ENCODE peak calls at places on chromosomes 7 and 10, in six cellular contexts. H is PC-3, X is spleen, U is body of pancreas, K is tibial artery, R is endothelial cell of umbilical vein. G is an unnamed sample.

GRCh38 chr7:65216469-65216868 is 157.2 kb upstream of the ZNF92 start:
- DNase-seq in H (peak; percentile 65), X (peak; percentile 86), U (peak; percentile 83), K (no peak), R (peak; percentile 36), G (peak; percentile 56)

GRCh38 chr7:77425151-77426051 is 9.3 kb upstream of the GSAP start:
- DNase-seq in H (peak; percentile 91), X (no peak), U (no peak), K (no peak), R (no peak), G (no peak)

GRCh38 chr7:98755138-98755898 is 114.5 kb downstream of the TMEM130 start:
- DNase-seq in H (no peak), X (no peak), U (no peak), K (peak; percentile 28), R (no peak), G (no peak)

GRCh38 chr10:57946833-57947232 is 320.9 kb downstream of the IPMK start:
- DNase-seq in H (no peak), X (no peak), U (no peak), K (no peak), R (no peak), G (no peak)

GRCh38 chr10:31018977-31019376 is 12.7 kb downstream of the ZNF438 start:
- DNase-seq in H (no peak), X (no peak), U (no peak), K (no peak), R (no peak), G (no peak)

GRCh38 chr7:123355576-123356195 is 155.9 kb upstream of the SLC13A1 start:
- DNase-seq in H (peak; percentile 6), X (no peak), U (no peak), K (no peak), R (no peak), G (no peak)

GRCh38 chr7:85341121-85341520 is 154.3 kb upstream of the SEMA3D start:
- DNase-seq in H (no peak), X (no peak), U (no peak), K (no peak), R (no peak), G (no peak)

GRCh38 chr7:51226916-51227535 is 89.6 kb downstream of the COBL start:
- DNase-seq in H (no peak), X (no peak), U (no peak), K (no peak), R (no peak), G (no peak)

GRCh38 chr10:114301951-114302710 is 63.1 kb downstream of the VWA2 start:
- DNase-seq in H (peak; percentile 10), X (peak; percentile 69), U (no peak), K (no peak), R (peak; percentile 29), G (no peak)

GRCh38 chr10:72277340-72277995 is 3.7 kb downstream of the DDIT4 start:
- DNase-seq in H (no peak), X (no peak), U (peak; percentile 29), K (no peak), R (no peak), G (no peak)

GRCh38 chr10:29886299-29886698 is 173.1 kb downstream of the JCAD start:
- DNase-seq in H (no peak), X (no peak), U (no peak), K (no peak), R (no peak), G (no peak)

GRCh38 chr10:98332623-98333269 is 64.8 kb upstream of the LOXL4 start:
- DNase-seq in H (peak; percentile 91), X (peak; percentile 27), U (no peak), K (no peak), R (no peak), G (no peak)

GRCh38 chr10:125060851-125061556 is 99.4 kb downstream of the CTBP2 start:
- DNase-seq in H (peak; percentile 74), X (peak; percentile 91), U (peak; percentile 91), K (peak; percentile 91), R (peak; percentile 80), G (peak; percentile 90)

GRCh38 chr10:22643116-22643515 is 71.3 kb downstream of the PIP4K2A start:
- DNase-seq in H (no peak), X (no peak), U (no peak), K (no peak), R (no peak), G (no peak)

GRCh38 chr10:22638863-22639262 is 75.5 kb downstream of the PIP4K2A start:
- DNase-seq in H (no peak), X (no peak), U (no peak), K (no peak), R (no peak), G (no peak)

GRCh38 chr10:22640351-22640750 is 74.0 kb downstream of the PIP4K2A start:
- DNase-seq in H (no peak), X (no peak), U (no peak), K (no peak), R (no peak), G (no peak)

GRCh38 chr10:22643696-22644621 is 70.4 kb downstream of the PIP4K2A start:
- DNase-seq in H (no peak), X (no peak), U (no peak), K (no peak), R (no peak), G (no peak)

DNA sequence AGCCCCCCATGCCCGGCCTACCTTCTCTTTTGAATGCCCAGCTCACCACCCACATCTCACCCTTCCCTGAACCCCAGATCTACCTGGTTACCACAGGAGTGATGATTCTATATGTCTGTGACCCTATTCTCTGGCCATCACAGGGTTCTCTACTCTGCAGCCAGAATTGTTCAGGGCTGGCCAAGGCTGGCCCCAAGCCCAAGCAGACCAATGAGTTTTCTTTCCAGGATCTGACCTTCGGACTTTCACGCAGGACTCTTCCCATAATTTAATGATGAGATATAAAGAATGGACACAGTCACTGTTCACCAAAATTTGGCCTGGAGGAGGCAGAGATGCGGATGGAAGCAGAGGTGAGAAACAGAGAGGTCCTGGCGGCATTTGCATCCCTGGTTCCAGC is 72.6 kb downstream of the PIP4K2A start:
- DNase-seq in H (no peak), X (no peak), U (no peak), K (no peak), R (no peak), G (no peak)
- H3K4me1 ChIP-seq in H (no peaks in the 10 kb centered on the region), X (peaks cover 99% of the 10 kb centered on the region), U (peaks cover 11% of the 10 kb centered on the region), K (peaks cover 24% of the 10 kb centered on the region), R (peaks cover 2% of the 10 kb centered on the region), G (no peaks in the 10 kb centered on the region)

GRCh38 chr7:134527979-134528371 is 608 bp downstream of the AKR1B10 start:
- DNase-seq in H (peak; percentile 56), X (no peak), U (peak; percentile 20), K (peak; percentile 67), R (no peak), G (no peak)
- H3K4me3 ChIP-seq in H (peak overlapping the region; percentile 43), X (no peak overlapping the region), U (no peak overlapping the region), K (no peak overlapping the region), R (no peak overlapping the region), G (no peak overlapping the region)

GRCh38 chr10:86836044-86836443 is 79.6 kb downstream of the BMPR1A start:
- DNase-seq in H (peak; percentile 25), X (no peak), U (no peak), K (no peak), R (no peak), G (no peak)

GRCh38 chr10:86840498-86840897 is 84.1 kb downstream of the BMPR1A start:
- DNase-seq in H (no peak), X (no peak), U (no peak), K (no peak), R (no peak), G (no peak)

DNA sequence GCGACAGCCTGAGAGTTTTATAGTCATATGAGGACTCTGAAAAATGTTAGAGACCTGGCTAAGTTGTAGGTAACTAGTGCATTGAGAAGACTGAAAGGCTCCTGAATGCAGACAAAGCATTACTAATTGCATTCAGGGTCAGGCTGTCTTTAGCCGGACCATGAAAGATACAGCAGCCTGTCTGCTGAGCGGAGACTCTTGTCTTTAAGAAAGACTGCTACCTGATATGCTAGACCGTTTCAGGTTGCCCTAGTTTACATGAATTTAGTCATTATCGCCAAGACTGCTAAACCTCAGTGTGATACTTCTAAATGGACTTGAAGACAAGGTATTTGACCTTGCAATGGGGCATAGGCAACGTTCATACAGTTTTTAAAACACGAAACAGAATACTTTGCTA is 81.2 kb downstream of the BMPR1A start:
- DNase-seq in H (no peak), X (no peak), U (no peak), K (no peak), R (no peak), G (no peak)
- H3K4me1 ChIP-seq in H (no peaks in the 10 kb centered on the region), X (peaks cover 4% of the 10 kb centered on the region), U (peaks cover 17% of the 10 kb centered on the region), K (peaks cover 64% of the 10 kb centered on the region), R (no peaks in the 10 kb centered on the region), G (no peaks in the 10 kb centered on the region)

GRCh38 chr7:120740348-120740747 is 117.6 kb downstream of the TSPAN12 start:
- DNase-seq in H (no peak), X (no peak), U (no peak), K (no peak), R (peak; percentile 70), G (no peak)
- H3K4me3 ChIP-seq in H (no peak overlapping the region), X (no peak overlapping the region), U (no peak overlapping the region), K (peak overlapping the region; percentile 18), R (no peak overlapping the region), G (no peak overlapping the region)

GRCh38 chr10:110020265-110020664 is 12.5 kb downstream of the ADD3 start:
- DNase-seq in H (no peak), X (no peak), U (no peak), K (no peak), R (no peak), G (no peak)
- H3K4me1 ChIP-seq in H (no peaks in the 10 kb centered on the region), X (peaks cover 94% of the 10 kb centered on the region), U (peaks cover 18% of the 10 kb centered on the region), K (peaks cover 35% of the 10 kb centered on the region), R (no peaks in the 10 kb centered on the region), G (no peaks in the 10 kb centered on the region)

DNA sequence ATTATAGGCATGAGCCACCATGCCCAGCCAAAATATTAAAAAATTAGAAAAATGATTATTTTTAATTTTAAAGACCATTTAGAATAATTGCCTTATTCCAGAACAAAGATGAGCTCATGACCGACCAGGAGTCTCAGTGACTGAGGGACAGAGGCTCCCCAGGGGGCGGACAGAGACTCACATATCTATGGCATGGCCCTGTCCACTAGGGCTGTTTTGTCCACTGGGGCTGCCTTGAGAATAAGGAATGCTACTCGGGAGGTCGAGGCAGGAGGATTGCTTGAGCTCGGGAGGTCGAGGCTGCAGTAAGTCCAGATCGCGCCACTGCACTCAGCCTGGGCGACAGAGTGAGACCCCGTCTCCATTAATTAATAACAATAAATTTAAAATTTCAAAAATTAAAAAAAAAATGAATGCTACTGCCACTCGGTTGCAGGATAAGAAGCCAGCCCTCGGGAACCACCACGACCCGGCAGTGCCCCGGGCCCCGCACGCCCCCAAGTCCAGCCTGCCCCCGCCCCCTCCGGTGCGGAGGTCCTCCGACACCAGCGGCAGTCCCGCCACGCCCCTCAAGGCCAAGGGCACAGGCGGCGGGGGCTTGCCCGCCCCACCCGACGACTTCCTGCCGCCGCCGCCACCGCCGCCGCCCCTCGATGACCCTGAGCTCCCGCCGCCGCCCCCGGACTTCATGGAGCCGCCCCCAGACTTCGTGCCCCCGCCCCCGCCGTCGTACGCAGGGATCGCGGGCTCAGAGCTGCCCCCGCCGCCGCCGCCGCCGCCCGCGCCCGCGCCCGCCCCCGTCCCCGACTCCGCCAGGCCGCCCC is 128.6 kb downstream of the APBB1IP start:
- DNase-seq in H (no peak), X (peak; percentile 82), U (peak; percentile 38), K (no peak), R (no peak), G (no peak)
- H3K4me3 ChIP-seq in H (no peak overlapping the region), X (peak overlapping the region; percentile 22), U (peak overlapping the region; percentile 20), K (peak overlapping the region; percentile 54), R (peak overlapping the region; percentile 30), G (no peak overlapping the region)

G was measured in mucosa of descending colon.